ENCODE peak calls at places on chromosomes 6 and 20, in seven cellular contexts. Y is naive thymus-derived CD4-positive, alpha-beta T cell; J is iPS-NIHi11; K is fibroblast of pulmonary artery; Z is GM04504; M is activated CD4-positive, alpha-beta T cell treated with anti-CD3 and anti-CD28 coated beads, Interleukin-2, amount 50 U/mL, for 1 hour; N is hypothalamus. C is an unnamed sample.

GRCh38 chr6:49453221-49453620 is 9.8 kb downstream of the MMUT start:
- DNase-seq in Y (no peak), N (no peak), J (peak), Z (no peak), M (no peak), K (peak), C (no peak)

GRCh38 chr20:4626228-4626627 is 95.5 kb upstream of the PRND start:
- DNase-seq in M (no peak), Y (no peak), K (no peak), Z (no peak), J (no peak), N (no peak), C (no peak)

GRCh38 chr20:6094565-6094964 is 28.3 kb downstream of the FERMT1 start:
- DNase-seq in Z (no peak), K (no peak), M (no peak), N (no peak), J (no peak), Y (no peak), C (no peak)

GRCh38 chr20:23612385-23612784 is 6.7 kb upstream of the CST9 start:
- DNase-seq in N (no peak), M (no peak), J (no peak), Z (no peak), Y (no peak), K (no peak), C (no peak)

GRCh38 chr20:17622086-17622850 is 52.4 kb downstream of the DSTN start:
- DNase-seq in Z (no peak), M (no peak), N (no peak), Y (peak), J (no peak), K (no peak), C (no peak)

GRCh38 chr20:51886891-51887608 is 84.7 kb upstream of the SALL4 start:
- DNase-seq in Z (no peak), K (no peak), N (no peak), M (no peak), Y (no peak), J (no peak), C (no peak)

GRCh38 chr20:7667194-7667593 is 273.1 kb downstream of the HAO1 start:
- DNase-seq in J (no peak), K (peak), Z (no peak), M (no peak), N (no peak), Y (no peak), C (no peak)

GRCh38 chr20:57762531-57763234 is 52.9 kb upstream of the PMEPA1 start:
- DNase-seq in Z (no peak), Y (no peak), M (no peak), K (no peak), J (no peak), N (no peak), C (no peak)

GRCh38 chr6:18247002-18247401 is 17.3 kb downstream of the DEK start:
- DNase-seq in J (no peak), K (no peak), M (no peak), Z (no peak), N (no peak), Y (no peak), C (no peak)

GRCh38 chr6:169890049-169890448 is 138.6 kb downstream of the ERMARD start:
- DNase-seq in Y (no peak), K (no peak), N (no peak), Z (no peak), M (no peak), J (peak), C (no peak)

GRCh38 chr20:33099842-33100538 is 20.5 kb downstream of the BPIFB4 start:
- DNase-seq in Z (no peak), N (no peak), M (no peak), K (no peak), J (no peak), Y (no peak), C (no peak)

GRCh38 chr20:50523552-50524167 is 13.5 kb downstream of the PTPN1 start:
- DNase-seq in Z (no peak), N (no peak), M (no peak), K (no peak), Y (no peak), J (no peak), C (no peak)

C was measured in KG1.